ENCODE peak calls at places on chromosome 17, in seven cellular contexts. A is DMS153; Y is stimulated activated naive B cell treated with anti-CD40 and anti-IgM and Interleukin-4, amounts not matched to agents 10 μg/mL and 1 μg/mL and 100 μg/mL, for 72 hours; X is right atrium auricular region; S is T-cell; D is gastrocnemius medialis; L is foreskin melanocyte. H is an unnamed sample.

GRCh38 chr17:15112881-15113617 is 152.1 kb downstream of the PMP22 start:
- DNase-seq in A (no peak), Y (no peak), X (no peak), S (no peak), D (no peak), L (peak; percentile 73), H (no peak)

GRCh38 chr17:57956311-57957119 is 1.3 kb upstream of the CUEDC1 start:
- DNase-seq in A (no peak), Y (no peak), X (no peak), S (peak; percentile 27), D (no peak), L (no peak), H (no peak)

GRCh38 chr17:48026503-48027321 is 10.9 kb downstream of the COPZ2 start:
- DNase-seq in A (peak; percentile 88), Y (peak; percentile 70), X (peak; percentile 86), S (peak; percentile 52), D (peak; percentile 89), L (peak; percentile 62), H (peak; percentile 96)

GRCh38 chr17:48759288-48759687 is 30.7 kb upstream of the HOXB13 start:
- DNase-seq in A (no peak), Y (no peak), X (no peak), S (no peak), D (no peak), L (no peak), H (no peak)

GRCh38 chr17:56898874-56899273 is 15.0 kb downstream of the TRIM25 start:
- DNase-seq in A (no peak), Y (no peak), X (no peak), S (no peak), D (no peak), L (no peak), H (no peak)

GRCh38 chr17:6299275-6299674 is 135.6 kb downstream of the AIPL1 start:
- DNase-seq in A (no peak), Y (no peak), X (no peak), S (no peak), D (no peak), L (no peak), H (no peak)

GRCh38 chr17:29138184-29138955 is 41.8 kb downstream of the MYO18A start:
- DNase-seq in A (no peak), Y (no peak), X (no peak), S (no peak), D (peak; percentile 87), L (no peak), H (no peak)

GRCh38 chr17:42629420-42630009 is 20.0 kb downstream of the TUBG1 start:
- DNase-seq in A (no peak), Y (no peak), X (no peak), S (no peak), D (no peak), L (no peak), H (no peak)

GRCh38 chr17:40952675-40953074 is 14.1 kb downstream of the KRT39 start:
- DNase-seq in A (no peak), Y (no peak), X (no peak), S (no peak), D (no peak), L (no peak), H (no peak)

GRCh38 chr17:10119203-10120112 is 78.9 kb downstream of the GAS7 start:
- DNase-seq in A (peak; percentile 4), Y (peak; percentile 71), X (no peak), S (no peak), D (peak; percentile 40), L (no peak), H (no peak)

GRCh38 chr17:71085238-71086033 is 916.1 kb downstream of the KCNJ2 start:
- DNase-seq in A (peak; percentile 34), Y (no peak), X (no peak), S (no peak), D (no peak), L (no peak), H (no peak)

GRCh38 chr17:50151937-50152547 is 1.6 kb upstream of the PPP1R9B start:
- DNase-seq in A (peak; percentile 79), Y (peak; percentile 48), X (peak; percentile 87), S (no peak), D (peak; percentile 82), L (peak; percentile 93), H (no peak)

GRCh38 chr17:40675905-40676304 is 10.9 kb upstream of the KRT222 start:
- DNase-seq in A (no peak), Y (no peak), X (no peak), S (no peak), D (no peak), L (no peak), H (no peak)

GRCh38 chr17:19331134-19331533 is 31.4 kb downstream of the B9D1 start:
- DNase-seq in A (no peak), Y (no peak), X (no peak), S (no peak), D (no peak), L (no peak), H (no peak)

GRCh38 chr17:46158323-46159296 is 34.6 kb downstream of the KANSL1 start:
- DNase-seq in A (no peak), Y (no peak), X (no peak), S (no peak), D (no peak), L (no peak), H (no peak)

GRCh38 chr17:79081571-79082276 is 7.1 kb downstream of the ENGASE start:
- DNase-seq in A (no peak), Y (no peak), X (no peak), S (no peak), D (no peak), L (no peak), H (no peak)

GRCh38 chr17:309361-309888 is 43.2 kb downstream of the RPH3AL start:
- DNase-seq in A (no peak), Y (no peak), X (no peak), S (no peak), D (no peak), L (no peak), H (no peak)

GRCh38 chr17:8951210-8951609 is 14.3 kb downstream of the PIK3R5 start:
- DNase-seq in A (no peak), Y (no peak), X (no peak), S (no peak), D (no peak), L (no peak), H (no peak)

GRCh38 chr17:73799781-73800627 is 155.8 kb upstream of the SDK2 start:
- DNase-seq in A (no peak), Y (no peak), X (no peak), S (no peak), D (no peak), L (no peak), H (no peak)

GRCh38 chr17:79777166-79777843 is 643 bp upstream of the CBX2 start:
- DNase-seq in A (no peak), Y (no peak), X (no peak), S (no peak), D (no peak), L (peak; percentile 57), H (peak; percentile 88)

GRCh38 chr17:59046192-59046591 is 60.5 kb downstream of the TRIM37 start:
- DNase-seq in A (no peak), Y (no peak), X (no peak), S (no peak), D (no peak), L (no peak), H (no peak)

GRCh38 chr17:63535640-63536039 is 12.5 kb downstream of the KCNH6 start:
- DNase-seq in A (no peak), Y (no peak), X (no peak), S (no peak), D (no peak), L (no peak), H (no peak)

GRCh38 chr17:82267575-82268379 is 5.7 kb downstream of the CSNK1D start:
- DNase-seq in A (no peak), Y (no peak), X (peak; percentile 97), S (no peak), D (peak; percentile 99), L (peak; percentile 74), H (peak; percentile 91)

GRCh38 chr17:79650861-79651260 is 40.0 kb upstream of the RBFOX3 start:
- DNase-seq in A (no peak), Y (no peak), X (peak; percentile 32), S (no peak), D (no peak), L (no peak), H (peak; percentile 81)

GRCh38 chr17:30236807-30237206 is 1.3 kb upstream of the SLC6A4 start:
- DNase-seq in A (no peak), Y (no peak), X (peak; percentile 75), S (no peak), D (no peak), L (peak; percentile 44), H (peak; percentile 89)

GRCh38 chr17:79548116-79548515 is 62.7 kb downstream of the RBFOX3 start:
- DNase-seq in A (no peak), Y (no peak), X (no peak), S (no peak), D (no peak), L (no peak), H (no peak)

GRCh38 chr17:41733348-41734138 is 900 bp downstream of the HAP1 start:
- DNase-seq in A (no peak), Y (no peak), X (no peak), S (no peak), D (no peak), L (no peak), H (no peak)

GRCh38 chr17:65145743-65146142 is 8.6 kb downstream of the RGS9 start:
- DNase-seq in A (no peak), Y (no peak), X (no peak), S (no peak), D (no peak), L (no peak), H (no peak)

GRCh38 chr17:56184650-56185049 is 31.4 kb downstream of the ANKFN1 start:
- DNase-seq in A (no peak), Y (no peak), X (no peak), S (no peak), D (no peak), L (no peak), H (no peak)

GRCh38 chr17:71494456-71494855 is 626.4 kb upstream of the SOX9 start:
- DNase-seq in A (no peak), Y (no peak), X (no peak), S (no peak), D (no peak), L (no peak), H (no peak)

GRCh38 chr17:32519769-32520701 is 33.2 kb downstream of the CDK5R1 start:
- DNase-seq in A (peak; percentile 35), Y (peak; percentile 36), X (no peak), S (no peak), D (no peak), L (peak; percentile 79), H (no peak)

GRCh38 chr17:82301916-82302497 is 15.4 kb downstream of the CD7 start:
- DNase-seq in A (no peak), Y (peak; percentile 50), X (no peak), S (peak; percentile 32), D (no peak), L (no peak), H (no peak)

GRCh38 chr17:76014100-76014924 is 12.8 kb downstream of the EVPL start:
- DNase-seq in A (peak; percentile 77), Y (peak; percentile 54), X (no peak), S (peak; percentile 68), D (peak; percentile 52), L (no peak), H (peak; percentile 89)

GRCh38 chr17:17388657-17389496 is 85.7 kb downstream of the NT5M start:
- DNase-seq in A (no peak), Y (no peak), X (no peak), S (no peak), D (no peak), L (no peak), H (no peak)